ENCODE peak calls at places on chromosomes 6 and 20, in ten cellular contexts. X is T-helper 1 cell; M is ecto neural progenitor cell; O is nucleus accumbens; C is T-helper 9 cell; P is progenitor cell of endocrine pancreas; L is anterior cingulate cortex; Q is activated naive CD4-positive, alpha-beta T cell treated with anti-CD3 and anti-CD28 coated beads, Interleukin-2, amount 50 U/mL, for 16 hours; U is stimulated activated naive CD8-positive, alpha-beta T cell treated with anti-CD3 and anti-CD28 coated beads, Interleukin-15, amount 100 ng/mL, for 72 hours; S is brain microvascular endothelial cell. N is an unnamed sample.
A peak's percentile ranks its signal among the peaks of the same experiment; 100 is the strongest.

GRCh38 chr20:35311409-35311808 is 19.2 kb upstream of the FAM83C start:
- DNase-seq in X (no peak), M (no peak), O (no peak), C (no peak), P (no peak), L (no peak), Q (peak; percentile 66), U (peak; percentile 35), S (no peak), N (no peak)

GRCh38 chr6:18186033-18186432 is 30.8 kb downstream of the KDM1B start:
- DNase-seq in X (no peak), M (no peak), O (no peak), C (no peak), P (no peak), L (no peak), Q (no peak), U (no peak), S (no peak), N (no peak)

GRCh38 chr6:148711833-148712653 is 34.8 kb upstream of the UST start:
- DNase-seq in X (no peak), M (no peak), O (no peak), C (no peak), P (no peak), L (no peak), Q (no peak), U (no peak), S (no peak), N (no peak)

GRCh38 chr20:47244451-47244850 is 112.0 kb downstream of the ZMYND8 start:
- DNase-seq in X (no peak), M (no peak), O (no peak), C (no peak), P (no peak), L (no peak), Q (no peak), U (no peak), S (no peak), N (no peak)

GRCh38 chr20:10618611-10619245 is 55.1 kb downstream of the JAG1 start:
- DNase-seq in X (no peak), M (no peak), O (no peak), C (no peak), P (no peak), L (no peak), Q (no peak), U (no peak), S (no peak), N (no peak)

GRCh38 chr6:82251942-82252341 is 4.4 kb upstream of the IBTK start:
- DNase-seq in X (no peak), M (no peak), O (no peak), C (no peak), P (no peak), L (no peak), Q (no peak), U (no peak), S (peak; percentile 39), N (no peak)

GRCh38 chr6:1552296-1552761 is 57.4 kb upstream of the FOXC1 start:
- DNase-seq in X (no peak), M (no peak), O (no peak), C (no peak), P (no peak), L (no peak), Q (no peak), U (no peak), S (peak; percentile 13), N (no peak)

GRCh38 chr20:19416627-19417026 is 204.2 kb downstream of the SLC24A3 start:
- DNase-seq in X (no peak), M (no peak), O (no peak), C (no peak), P (no peak), L (no peak), Q (no peak), U (no peak), S (no peak), N (no peak)

GRCh38 chr6:87574237-87574636 is 15.6 kb downstream of the RARS2 start:
- DNase-seq in X (no peak), M (no peak), O (no peak), C (no peak), P (no peak), L (no peak), Q (no peak), U (no peak), S (no peak), N (no peak)

GRCh38 chr6:48476257-48476656 is 365.3 kb upstream of the PTCHD4 start:
- DNase-seq in X (no peak), M (no peak), O (no peak), C (no peak), P (no peak), L (no peak), Q (no peak), U (no peak), S (peak; percentile 14), N (no peak)

GRCh38 chr6:37480951-37481597 is 18.6 kb downstream of the CCDC167 start:
- DNase-seq in X (no peak), M (no peak), O (no peak), C (no peak), P (no peak), L (no peak), Q (no peak), U (no peak), S (no peak), N (no peak)

GRCh38 chr6:158022749-158023596 is 41.3 kb downstream of the SYNJ2 start:
- DNase-seq in X (no peak), M (no peak), O (no peak), C (no peak), P (no peak), L (no peak), Q (no peak), U (no peak), S (no peak), N (no peak)

GRCh38 chr6:31729979-31730630 is 1.0 kb upstream of the DDAH2 start:
- DNase-seq in X (peak; percentile 62), M (peak; percentile 96), O (peak; percentile 51), C (peak; percentile 56), P (peak; percentile 90), L (peak; percentile 67), Q (peak; percentile 60), U (peak; percentile 70), S (peak; percentile 77), N (peak; percentile 96)

GRCh38 chr6:12371641-12372146 is 81.5 kb downstream of the EDN1 start:
- DNase-seq in X (no peak), M (no peak), O (no peak), C (no peak), P (no peak), L (no peak), Q (no peak), U (no peak), S (no peak), N (no peak)

GRCh38 chr6:44507014-44507413 is 119.5 kb downstream of the CDC5L start:
- DNase-seq in X (no peak), M (no peak), O (no peak), C (no peak), P (no peak), L (no peak), Q (no peak), U (no peak), S (no peak), N (no peak)

GRCh38 chr20:44271915-44272663 is 25.0 kb downstream of the GDAP1L1 start:
- DNase-seq in X (no peak), M (peak; percentile 56), O (no peak), C (peak; percentile 3), P (no peak), L (no peak), Q (no peak), U (no peak), S (no peak), N (no peak)

GRCh38 chr6:166461821-166462460 is 79.2 kb upstream of the MPC1 start:
- DNase-seq in X (no peak), M (no peak), O (no peak), C (no peak), P (no peak), L (no peak), Q (no peak), U (no peak), S (no peak), N (no peak)

GRCh38 chr6:108947114-108947854 is 99.1 kb downstream of the ARMC2 start:
- DNase-seq in X (no peak), M (no peak), O (no peak), C (no peak), P (no peak), L (no peak), Q (no peak), U (no peak), S (peak; percentile 89), N (no peak)

GRCh38 chr6:129488313-129488712 is 221.7 kb downstream of the ARHGAP18 start:
- DNase-seq in X (no peak), M (no peak), O (no peak), C (no peak), P (no peak), L (no peak), Q (no peak), U (no peak), S (no peak), N (no peak)

GRCh38 chr6:7343546-7344475 is 30.8 kb upstream of the SSR1 start:
- DNase-seq in X (no peak), M (no peak), O (no peak), C (no peak), P (no peak), L (no peak), Q (no peak), U (peak; percentile 3), S (no peak), N (no peak)

GRCh38 chr6:7471171-7471570 is 70.3 kb upstream of the DSP start:
- DNase-seq in X (no peak), M (no peak), O (no peak), C (no peak), P (no peak), L (no peak), Q (no peak), U (no peak), S (no peak), N (no peak)

GRCh38 chr20:48586728-48587127 is 241.1 kb downstream of the PREX1 start:
- DNase-seq in X (no peak), M (no peak), O (no peak), C (no peak), P (no peak), L (no peak), Q (no peak), U (no peak), S (no peak), N (no peak)

GRCh38 chr6:167658106-167658505 is 168.6 kb upstream of the AFDN start:
- DNase-seq in X (no peak), M (no peak), O (no peak), C (no peak), P (no peak), L (no peak), Q (no peak), U (no peak), S (no peak), N (no peak)

GRCh38 chr20:219290-220115 is 7.6 kb upstream of the DEFB129 start:
- DNase-seq in X (no peak), M (no peak), O (no peak), C (no peak), P (no peak), L (no peak), Q (no peak), U (no peak), S (peak; percentile 12), N (peak; percentile 14)

GRCh38 chr20:62133864-62134263 is 9.3 kb downstream of the PSMA7 start:
- DNase-seq in X (no peak), M (no peak), O (no peak), C (no peak), P (no peak), L (no peak), Q (no peak), U (no peak), S (no peak), N (no peak)

GRCh38 chr6:21046276-21046675 is 512.0 kb downstream of the CDKAL1 start:
- DNase-seq in X (no peak), M (no peak), O (no peak), C (no peak), P (no peak), L (no peak), Q (no peak), U (no peak), S (no peak), N (peak; percentile 58)

GRCh38 chr6:18415671-18416340 is 28.7 kb downstream of the RNF144B start:
- DNase-seq in X (no peak), M (no peak), O (no peak), C (no peak), P (no peak), L (no peak), Q (no peak), U (no peak), S (no peak), N (no peak)

GRCh38 chr6:88086792-88087191 is 39.2 kb downstream of the SPACA1 start:
- DNase-seq in X (no peak), M (no peak), O (no peak), C (no peak), P (no peak), L (no peak), Q (no peak), U (no peak), S (no peak), N (no peak)